ENCODE peak calls at places on chromosomes 6 and 20, in six cellular contexts. O, H, I, T, X and Q are unnamed samples.

GRCh38 chr6:167678102-167679101 is 148.3 kb upstream of the AFDN start:
- DNase-seq in O (no peak), H (no peak), I (no peak), T (no peak), X (peak; percentile 59), Q (no peak)

GRCh38 chr6:116666869-116667268 is 1.7 kb downstream of the ZUP1 start:
- DNase-seq in O (no peak), H (no peak), I (no peak), T (no peak), X (no peak), Q (no peak)

GRCh38 chr20:4724459-4725262 is 3.0 kb downstream of the PRND start:
- DNase-seq in O (no peak), H (no peak), I (no peak), T (no peak), X (no peak), Q (no peak)

GRCh38 chr6:27924179-27924578 is 12.0 kb upstream of the OR2B2 start:
- DNase-seq in O (no peak), H (no peak), I (no peak), T (no peak), X (no peak), Q (no peak)

GRCh38 chr6:158506577-158506976 is 53.3 kb upstream of the TMEM181 start:
- DNase-seq in O (no peak), H (no peak), I (no peak), T (peak; percentile 19), X (no peak), Q (no peak)

GRCh38 chr6:138307816-138308727 is 69.6 kb upstream of the SMIM28 start:
- DNase-seq in O (no peak), H (no peak), I (no peak), T (peak; percentile 50), X (peak; percentile 54), Q (no peak)

GRCh38 chr6:15062311-15063252 is 183.3 kb upstream of the JARID2 start:
- DNase-seq in O (no peak), H (no peak), I (no peak), T (peak; percentile 96), X (no peak), Q (no peak)

GRCh38 chr6:122388945-122389344 is 10.5 kb upstream of the HSF2 start:
- DNase-seq in O (no peak), H (no peak), I (no peak), T (no peak), X (no peak), Q (no peak)